ENCODE peak calls at places on chromosomes 4 and X, in ten cellular contexts. One of them, this sample, is unnamed.

GRCh38 chrX:9907645-9908387 is 59.3 kb upstream of the CLDN34 start:
- DNase-seq in activated CD4-positive, alpha-beta T cell treated with anti-CD3 and anti-CD28 coated beads, Interleukin-2, amount 50 U/mL, for 24 hours: no peak
- DNase-seq in NCI-H1092: no peak
- DNase-seq in substantia nigra: no peak
- DNase-seq in right atrium auricular region: no peak
- DNase-seq in CD4-positive, alpha-beta T cell: no peak
- DNase-seq in stomach: no peak
- DNase-seq in AG08395: no peak
- DNase-seq in stimulated activated CD4-positive, alpha-beta T cell treated with anti-CD3 and anti-CD28 coated beads, Interleukin-15, amount 100 ng/mL, for 24 hours: no peak
- DNase-seq in frontal cortex: no peak
- DNase-seq in this sample: no peak

GRCh38 chr4:117085185-117085701 is at the start of gene TRAM1L1:
- DNase-seq in activated CD4-positive, alpha-beta T cell treated with anti-CD3 and anti-CD28 coated beads, Interleukin-2, amount 50 U/mL, for 24 hours: no peak
- DNase-seq in NCI-H1092: no peak
- DNase-seq in substantia nigra: peak
- DNase-seq in right atrium auricular region: peak
- DNase-seq in CD4-positive, alpha-beta T cell: no peak
- DNase-seq in stomach: peak
- DNase-seq in AG08395: peak
- DNase-seq in stimulated activated CD4-positive, alpha-beta T cell treated with anti-CD3 and anti-CD28 coated beads, Interleukin-15, amount 100 ng/mL, for 24 hours: peak
- DNase-seq in frontal cortex: peak
- DNase-seq in this sample: no peak

GRCh38 chr4:16516796-16517413 is 290.6 kb upstream of the TAPT1 start:
- DNase-seq in activated CD4-positive, alpha-beta T cell treated with anti-CD3 and anti-CD28 coated beads, Interleukin-2, amount 50 U/mL, for 24 hours: no peak
- DNase-seq in NCI-H1092: peak
- DNase-seq in substantia nigra: peak
- DNase-seq in right atrium auricular region: peak
- DNase-seq in CD4-positive, alpha-beta T cell: no peak
- DNase-seq in stomach: peak
- DNase-seq in AG08395: peak
- DNase-seq in stimulated activated CD4-positive, alpha-beta T cell treated with anti-CD3 and anti-CD28 coated beads, Interleukin-15, amount 100 ng/mL, for 24 hours: no peak
- DNase-seq in frontal cortex: peak
- DNase-seq in this sample: peak

GRCh38 chrX:7133036-7133412 is 14.5 kb upstream of the STS start:
- DNase-seq in activated CD4-positive, alpha-beta T cell treated with anti-CD3 and anti-CD28 coated beads, Interleukin-2, amount 50 U/mL, for 24 hours: no peak
- DNase-seq in NCI-H1092: no peak
- DNase-seq in substantia nigra: no peak
- DNase-seq in right atrium auricular region: no peak
- DNase-seq in CD4-positive, alpha-beta T cell: no peak
- DNase-seq in stomach: no peak
- DNase-seq in AG08395: peak
- DNase-seq in stimulated activated CD4-positive, alpha-beta T cell treated with anti-CD3 and anti-CD28 coated beads, Interleukin-15, amount 100 ng/mL, for 24 hours: no peak
- DNase-seq in frontal cortex: no peak
- DNase-seq in this sample: no peak

GRCh38 chr4:185841451-185841850 is 29.5 kb upstream of the SORBS2 start:
- DNase-seq in activated CD4-positive, alpha-beta T cell treated with anti-CD3 and anti-CD28 coated beads, Interleukin-2, amount 50 U/mL, for 24 hours: no peak
- DNase-seq in NCI-H1092: no peak
- DNase-seq in substantia nigra: no peak
- DNase-seq in right atrium auricular region: no peak
- DNase-seq in CD4-positive, alpha-beta T cell: no peak
- DNase-seq in stomach: no peak
- DNase-seq in AG08395: no peak
- DNase-seq in stimulated activated CD4-positive, alpha-beta T cell treated with anti-CD3 and anti-CD28 coated beads, Interleukin-15, amount 100 ng/mL, for 24 hours: no peak
- DNase-seq in frontal cortex: no peak
- DNase-seq in this sample: no peak

GRCh38 chr4:75584067-75584466 is 28.2 kb downstream of the ODAPH start:
- DNase-seq in activated CD4-positive, alpha-beta T cell treated with anti-CD3 and anti-CD28 coated beads, Interleukin-2, amount 50 U/mL, for 24 hours: no peak
- DNase-seq in NCI-H1092: no peak
- DNase-seq in substantia nigra: no peak
- DNase-seq in right atrium auricular region: no peak
- DNase-seq in CD4-positive, alpha-beta T cell: no peak
- DNase-seq in stomach: no peak
- DNase-seq in AG08395: no peak
- DNase-seq in stimulated activated CD4-positive, alpha-beta T cell treated with anti-CD3 and anti-CD28 coated beads, Interleukin-15, amount 100 ng/mL, for 24 hours: no peak
- DNase-seq in frontal cortex: no peak
- DNase-seq in this sample: no peak

GRCh38 chrX:103941201-103941975 is 21.0 kb upstream of the TMSB15B start:
- DNase-seq in activated CD4-positive, alpha-beta T cell treated with anti-CD3 and anti-CD28 coated beads, Interleukin-2, amount 50 U/mL, for 24 hours: no peak
- DNase-seq in NCI-H1092: no peak
- DNase-seq in substantia nigra: no peak
- DNase-seq in right atrium auricular region: no peak
- DNase-seq in CD4-positive, alpha-beta T cell: no peak
- DNase-seq in stomach: no peak
- DNase-seq in AG08395: peak
- DNase-seq in stimulated activated CD4-positive, alpha-beta T cell treated with anti-CD3 and anti-CD28 coated beads, Interleukin-15, amount 100 ng/mL, for 24 hours: no peak
- DNase-seq in frontal cortex: no peak
- DNase-seq in this sample: no peak

GRCh38 chr4:140363558-140363957 is 9.9 kb upstream of the SCOC start:
- DNase-seq in activated CD4-positive, alpha-beta T cell treated with anti-CD3 and anti-CD28 coated beads, Interleukin-2, amount 50 U/mL, for 24 hours: no peak
- DNase-seq in NCI-H1092: no peak
- DNase-seq in substantia nigra: no peak
- DNase-seq in right atrium auricular region: no peak
- DNase-seq in CD4-positive, alpha-beta T cell: no peak
- DNase-seq in stomach: no peak
- DNase-seq in AG08395: no peak
- DNase-seq in stimulated activated CD4-positive, alpha-beta T cell treated with anti-CD3 and anti-CD28 coated beads, Interleukin-15, amount 100 ng/mL, for 24 hours: no peak
- DNase-seq in frontal cortex: no peak
- DNase-seq in this sample: no peak

GRCh38 chrX:139194571-139195280 is 335.8 kb upstream of the F9 start:
- DNase-seq in activated CD4-positive, alpha-beta T cell treated with anti-CD3 and anti-CD28 coated beads, Interleukin-2, amount 50 U/mL, for 24 hours: no peak
- DNase-seq in NCI-H1092: no peak
- DNase-seq in substantia nigra: no peak
- DNase-seq in right atrium auricular region: no peak
- DNase-seq in CD4-positive, alpha-beta T cell: no peak
- DNase-seq in stomach: peak
- DNase-seq in AG08395: no peak
- DNase-seq in stimulated activated CD4-positive, alpha-beta T cell treated with anti-CD3 and anti-CD28 coated beads, Interleukin-15, amount 100 ng/mL, for 24 hours: no peak
- DNase-seq in frontal cortex: no peak
- DNase-seq in this sample: no peak

GRCh38 chr4:104491396-104491821 is 3.3 kb downstream of the CXXC4 start:
- DNase-seq in activated CD4-positive, alpha-beta T cell treated with anti-CD3 and anti-CD28 coated beads, Interleukin-2, amount 50 U/mL, for 24 hours: no peak
- DNase-seq in NCI-H1092: no peak
- DNase-seq in substantia nigra: peak
- DNase-seq in right atrium auricular region: no peak
- DNase-seq in CD4-positive, alpha-beta T cell: peak
- DNase-seq in stomach: peak
- DNase-seq in AG08395: peak
- DNase-seq in stimulated activated CD4-positive, alpha-beta T cell treated with anti-CD3 and anti-CD28 coated beads, Interleukin-15, amount 100 ng/mL, for 24 hours: peak
- DNase-seq in frontal cortex: no peak
- DNase-seq in this sample: peak

GRCh38 chrX:13638021-13638420 is 14.9 kb upstream of the TCEANC start:
- DNase-seq in activated CD4-positive, alpha-beta T cell treated with anti-CD3 and anti-CD28 coated beads, Interleukin-2, amount 50 U/mL, for 24 hours: no peak
- DNase-seq in NCI-H1092: no peak
- DNase-seq in substantia nigra: no peak
- DNase-seq in right atrium auricular region: no peak
- DNase-seq in CD4-positive, alpha-beta T cell: no peak
- DNase-seq in stomach: no peak
- DNase-seq in AG08395: no peak
- DNase-seq in stimulated activated CD4-positive, alpha-beta T cell treated with anti-CD3 and anti-CD28 coated beads, Interleukin-15, amount 100 ng/mL, for 24 hours: no peak
- DNase-seq in frontal cortex: no peak
- DNase-seq in this sample: no peak

This sample was measured in tibial nerve.